ENCODE peak calls at places on chromosomes 4 and X, in nine cellular contexts. One of them, this sample, is unnamed. For H3K4me1 and H3K36me3, the result is how much of the 10 kb centered on the place peaks cover.

GRCh38 chrX:77979870-77980269 is 10.4 kb upstream of the PGAM4 start:
- DNase-seq in uterus: no peak
- DNase-seq in CD8-positive, alpha-beta memory T cell: no peak
- DNase-seq in pancreas: no peak
- DNase-seq in CD4-positive, CD25-positive, alpha-beta regulatory T cell: no peak
- DNase-seq in Panc1: no peak
- DNase-seq in upper lobe of right lung: no peak
- DNase-seq in HepG2: no peak
- DNase-seq in cardiac muscle cell: no peak
- DNase-seq in this sample: no peak

GRCh38 chrX:4764888-4765287 is 1051.4 kb upstream of the PRKX start:
- DNase-seq in CD4-positive, CD25-positive, alpha-beta regulatory T cell: no peak
- DNase-seq in CD8-positive, alpha-beta memory T cell: no peak
- DNase-seq in pancreas: no peak
- DNase-seq in cardiac muscle cell: no peak
- DNase-seq in HepG2: no peak
- DNase-seq in Panc1: no peak
- DNase-seq in uterus: no peak
- DNase-seq in upper lobe of right lung: no peak
- DNase-seq in this sample: no peak

GRCh38 chrX:155094468-155095061 is 23.3 kb downstream of the BRCC3 start:
- DNase-seq in cardiac muscle cell: peak
- DNase-seq in Panc1: no peak
- DNase-seq in CD8-positive, alpha-beta memory T cell: no peak
- DNase-seq in uterus: no peak
- DNase-seq in upper lobe of right lung: no peak
- DNase-seq in CD4-positive, CD25-positive, alpha-beta regulatory T cell: peak
- DNase-seq in HepG2: peak
- DNase-seq in pancreas: no peak
- DNase-seq in this sample: no peak

GRCh38 chr4:107853444-107854325 is 29.0 kb downstream of the SGMS2 start:
- DNase-seq in CD8-positive, alpha-beta memory T cell: no peak
- DNase-seq in uterus: peak
- DNase-seq in upper lobe of right lung: no peak
- DNase-seq in CD4-positive, CD25-positive, alpha-beta regulatory T cell: no peak
- DNase-seq in pancreas: no peak
- DNase-seq in cardiac muscle cell: peak
- DNase-seq in HepG2: no peak
- DNase-seq in Panc1: no peak
- DNase-seq in this sample: no peak

GRCh38 chrX:53723381-53723780 is 36.9 kb upstream of the HUWE1 start:
- DNase-seq in uterus: no peak
- DNase-seq in cardiac muscle cell: no peak
- DNase-seq in CD8-positive, alpha-beta memory T cell: no peak
- DNase-seq in pancreas: no peak
- DNase-seq in upper lobe of right lung: no peak
- DNase-seq in HepG2: no peak
- DNase-seq in CD4-positive, CD25-positive, alpha-beta regulatory T cell: no peak
- DNase-seq in Panc1: no peak
- DNase-seq in this sample: no peak

GRCh38 chr4:139988863-139989765 is 164.9 kb downstream of the MAML3 start:
- DNase-seq in upper lobe of right lung: no peak
- DNase-seq in CD8-positive, alpha-beta memory T cell: no peak
- DNase-seq in uterus: peak
- DNase-seq in Panc1: peak
- DNase-seq in cardiac muscle cell: peak
- DNase-seq in CD4-positive, CD25-positive, alpha-beta regulatory T cell: no peak
- DNase-seq in HepG2: peak
- DNase-seq in pancreas: peak
- DNase-seq in this sample: no peak

GRCh38 chrX:74902806-74903205 is 22.4 kb downstream of the NEXMIF start:
- DNase-seq in cardiac muscle cell: no peak
- DNase-seq in uterus: no peak
- DNase-seq in pancreas: no peak
- DNase-seq in HepG2: no peak
- DNase-seq in CD8-positive, alpha-beta memory T cell: no peak
- DNase-seq in Panc1: no peak
- DNase-seq in CD4-positive, CD25-positive, alpha-beta regulatory T cell: no peak
- DNase-seq in upper lobe of right lung: no peak
- DNase-seq in this sample: no peak

GRCh38 chr4:168993724-168994510 is 16.1 kb downstream of the CBR4 start:
- DNase-seq in cardiac muscle cell: peak
- DNase-seq in CD8-positive, alpha-beta memory T cell: no peak
- DNase-seq in upper lobe of right lung: no peak
- DNase-seq in pancreas: no peak
- DNase-seq in Panc1: no peak
- DNase-seq in HepG2: no peak
- DNase-seq in uterus: peak
- DNase-seq in CD4-positive, CD25-positive, alpha-beta regulatory T cell: no peak
- DNase-seq in this sample: no peak

GRCh38 chrX:71143508-71143907 is 1.1 kb upstream of the NLGN3 start:
- DNase-seq in Panc1: no peak
- DNase-seq in cardiac muscle cell: peak
- DNase-seq in upper lobe of right lung: no peak
- DNase-seq in HepG2: no peak
- DNase-seq in CD4-positive, CD25-positive, alpha-beta regulatory T cell: no peak
- DNase-seq in pancreas: peak
- DNase-seq in CD8-positive, alpha-beta memory T cell: no peak
- DNase-seq in uterus: peak
- DNase-seq in this sample: no peak

GRCh38 chrX:139924069-139924695 is 8.7 kb downstream of the ATP11C start:
- DNase-seq in cardiac muscle cell: peak
- DNase-seq in CD4-positive, CD25-positive, alpha-beta regulatory T cell: no peak
- DNase-seq in CD8-positive, alpha-beta memory T cell: no peak
- DNase-seq in HepG2: no peak
- DNase-seq in Panc1: no peak
- DNase-seq in upper lobe of right lung: no peak
- DNase-seq in uterus: no peak
- DNase-seq in pancreas: no peak
- DNase-seq in this sample: no peak

GRCh38 chrX:117910216-117910615 is 206.4 kb downstream of the KLHL13 start:
- DNase-seq in upper lobe of right lung: no peak
- DNase-seq in CD4-positive, CD25-positive, alpha-beta regulatory T cell: no peak
- DNase-seq in uterus: no peak
- DNase-seq in CD8-positive, alpha-beta memory T cell: no peak
- DNase-seq in Panc1: no peak
- DNase-seq in HepG2: no peak
- DNase-seq in pancreas: no peak
- DNase-seq in cardiac muscle cell: no peak
- DNase-seq in this sample: no peak

GRCh38 chr4:43089730-43090129 is 197.2 kb downstream of the GRXCR1 start:
- DNase-seq in HepG2: no peak
- DNase-seq in upper lobe of right lung: no peak
- DNase-seq in CD8-positive, alpha-beta memory T cell: no peak
- DNase-seq in pancreas: no peak
- DNase-seq in cardiac muscle cell: no peak
- DNase-seq in uterus: no peak
- DNase-seq in Panc1: no peak
- DNase-seq in CD4-positive, CD25-positive, alpha-beta regulatory T cell: no peak
- DNase-seq in this sample: no peak

GRCh38 chr4:8792491-8792890 is 79.1 kb downstream of the HMX1 start:
- DNase-seq in uterus: no peak
- DNase-seq in upper lobe of right lung: no peak
- DNase-seq in cardiac muscle cell: no peak
- DNase-seq in pancreas: no peak
- DNase-seq in Panc1: no peak
- DNase-seq in HepG2: no peak
- DNase-seq in CD4-positive, CD25-positive, alpha-beta regulatory T cell: no peak
- DNase-seq in CD8-positive, alpha-beta memory T cell: no peak
- DNase-seq in this sample: no peak

GRCh38 chr4:24720979-24721378 is 74.4 kb upstream of the SOD3 start:
- DNase-seq in upper lobe of right lung: no peak
- DNase-seq in pancreas: no peak
- DNase-seq in cardiac muscle cell: no peak
- DNase-seq in Panc1: no peak
- DNase-seq in CD4-positive, CD25-positive, alpha-beta regulatory T cell: no peak
- DNase-seq in uterus: no peak
- DNase-seq in CD8-positive, alpha-beta memory T cell: no peak
- DNase-seq in HepG2: no peak
- DNase-seq in this sample: no peak

GRCh38 chr4:81913427-81913878 is 441.7 kb upstream of the RASGEF1B start:
- DNase-seq in HepG2: peak
- DNase-seq in CD4-positive, CD25-positive, alpha-beta regulatory T cell: peak
- DNase-seq in upper lobe of right lung: no peak
- DNase-seq in pancreas: peak
- DNase-seq in cardiac muscle cell: peak
- DNase-seq in CD8-positive, alpha-beta memory T cell: peak
- DNase-seq in Panc1: peak
- DNase-seq in uterus: no peak
- DNase-seq in this sample: peak

GRCh38 chr4:27007507-27007906 is 146.9 kb downstream of the STIM2 start:
- DNase-seq in uterus: no peak
- DNase-seq in CD8-positive, alpha-beta memory T cell: no peak
- DNase-seq in Panc1: no peak
- DNase-seq in CD4-positive, CD25-positive, alpha-beta regulatory T cell: no peak
- DNase-seq in pancreas: no peak
- DNase-seq in cardiac muscle cell: no peak
- DNase-seq in upper lobe of right lung: no peak
- DNase-seq in HepG2: no peak
- DNase-seq in this sample: no peak

GRCh38 chr4:59676389-59676788 is 1523.7 kb upstream of the ADGRL3 start:
- DNase-seq in HepG2: no peak
- DNase-seq in Panc1: no peak
- DNase-seq in CD4-positive, CD25-positive, alpha-beta regulatory T cell: no peak
- DNase-seq in upper lobe of right lung: no peak
- DNase-seq in pancreas: no peak
- DNase-seq in uterus: no peak
- DNase-seq in CD8-positive, alpha-beta memory T cell: no peak
- DNase-seq in cardiac muscle cell: no peak
- DNase-seq in this sample: no peak

GRCh38 chr4:152735302-152735917 is 44.1 kb downstream of the TIGD4 start:
- DNase-seq in CD8-positive, alpha-beta memory T cell: no peak
- DNase-seq in HepG2: no peak
- DNase-seq in pancreas: no peak
- DNase-seq in CD4-positive, CD25-positive, alpha-beta regulatory T cell: peak
- DNase-seq in upper lobe of right lung: no peak
- DNase-seq in cardiac muscle cell: peak
- DNase-seq in Panc1: no peak
- DNase-seq in uterus: no peak
- DNase-seq in this sample: no peak

GRCh38 chr4:52051213-52051614 is at the start of gene SPATA18:
- DNase-seq in Panc1: no peak
- DNase-seq in CD8-positive, alpha-beta memory T cell: no peak
- DNase-seq in upper lobe of right lung: peak
- DNase-seq in cardiac muscle cell: peak
- DNase-seq in CD4-positive, CD25-positive, alpha-beta regulatory T cell: no peak
- DNase-seq in pancreas: peak
- DNase-seq in HepG2: no peak
- DNase-seq in uterus: no peak
- DNase-seq in this sample: peak

GRCh38 chr4:183328832-183329231 is 6.6 kb upstream of the CLDN24 start:
- DNase-seq in CD8-positive, alpha-beta memory T cell: no peak
- DNase-seq in CD4-positive, CD25-positive, alpha-beta regulatory T cell: no peak
- DNase-seq in upper lobe of right lung: no peak
- DNase-seq in HepG2: peak
- DNase-seq in cardiac muscle cell: peak
- DNase-seq in uterus: no peak
- DNase-seq in Panc1: no peak
- DNase-seq in pancreas: no peak
- DNase-seq in this sample: no peak

GRCh38 chrX:151984328-151984727 is 9.9 kb upstream of the GABRE start:
- DNase-seq in HepG2: peak
- DNase-seq in cardiac muscle cell: peak
- DNase-seq in CD8-positive, alpha-beta memory T cell: no peak
- DNase-seq in Panc1: peak
- DNase-seq in CD4-positive, CD25-positive, alpha-beta regulatory T cell: no peak
- DNase-seq in uterus: no peak
- DNase-seq in upper lobe of right lung: no peak
- DNase-seq in pancreas: no peak
- DNase-seq in this sample: no peak

GRCh38 chr4:32219306-32220075 is 1499.3 kb downstream of the PCDH7 start:
- DNase-seq in CD8-positive, alpha-beta memory T cell: no peak
- DNase-seq in Panc1: no peak
- DNase-seq in uterus: no peak
- DNase-seq in cardiac muscle cell: peak
- DNase-seq in pancreas: no peak
- DNase-seq in CD4-positive, CD25-positive, alpha-beta regulatory T cell: no peak
- DNase-seq in upper lobe of right lung: no peak
- DNase-seq in HepG2: no peak
- DNase-seq in this sample: no peak

GRCh38 chr4:184440593-184441358 is 33.6 kb downstream of the IRF2 start:
- DNase-seq in pancreas: no peak
- DNase-seq in CD4-positive, CD25-positive, alpha-beta regulatory T cell: no peak
- DNase-seq in CD8-positive, alpha-beta memory T cell: no peak
- DNase-seq in upper lobe of right lung: no peak
- DNase-seq in Panc1: no peak
- DNase-seq in cardiac muscle cell: no peak
- DNase-seq in HepG2: peak
- DNase-seq in uterus: no peak
- DNase-seq in this sample: no peak
- H3K4me1 ChIP-seq in pancreas: under half
- H3K4me1 ChIP-seq in CD4-positive, CD25-positive, alpha-beta regulatory T cell: under half
- H3K4me1 ChIP-seq in CD8-positive, alpha-beta memory T cell: half or more
- H3K4me1 ChIP-seq in upper lobe of right lung: half or more
- H3K4me1 ChIP-seq in Panc1: under half
- H3K4me1 ChIP-seq in cardiac muscle cell: under half
- H3K4me1 ChIP-seq in HepG2: half or more
- H3K4me1 ChIP-seq in uterus: under half
- H3K4me1 ChIP-seq in this sample: under half

DNA sequence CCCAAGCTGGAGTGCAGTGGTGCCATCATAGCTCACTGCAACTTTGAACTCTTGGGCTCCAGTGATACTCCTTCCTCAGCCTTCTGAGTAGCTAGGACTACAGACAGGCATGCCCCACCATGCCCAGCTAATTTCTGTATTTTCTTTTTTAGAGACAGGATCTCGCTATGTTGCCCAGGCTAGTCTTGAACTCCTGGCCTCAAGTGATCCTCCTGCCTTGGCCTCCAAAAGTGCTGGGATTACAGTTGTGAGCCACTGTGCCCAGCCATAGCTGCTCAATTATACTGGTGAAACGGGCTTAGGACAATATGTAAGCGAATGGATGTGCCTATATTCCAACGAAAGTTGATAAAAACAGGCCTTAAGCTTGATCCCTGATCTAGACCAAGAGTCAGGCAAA is 13.1 kb downstream of the CASP3 start:
- DNase-seq in pancreas: no peak
- DNase-seq in CD4-positive, CD25-positive, alpha-beta regulatory T cell: no peak
- DNase-seq in upper lobe of right lung: no peak
- DNase-seq in CD8-positive, alpha-beta memory T cell: no peak
- DNase-seq in HepG2: no peak
- DNase-seq in uterus: no peak
- DNase-seq in cardiac muscle cell: no peak
- DNase-seq in Panc1: no peak
- DNase-seq in this sample: no peak
- H3K36me3 ChIP-seq in pancreas: under half
- H3K36me3 ChIP-seq in CD4-positive, CD25-positive, alpha-beta regulatory T cell: half or more
- H3K36me3 ChIP-seq in upper lobe of right lung: half or more
- H3K36me3 ChIP-seq in CD8-positive, alpha-beta memory T cell: under half
- H3K36me3 ChIP-seq in HepG2: under half
- H3K36me3 ChIP-seq in uterus: under half
- H3K36me3 ChIP-seq in cardiac muscle cell: under half
- H3K36me3 ChIP-seq in Panc1: under half
- H3K36me3 ChIP-seq in this sample: under half

GRCh38 chrX:34382416-34382815 is 250.3 kb upstream of the FAM47A start:
- DNase-seq in Panc1: no peak
- DNase-seq in upper lobe of right lung: no peak
- DNase-seq in uterus: no peak
- DNase-seq in CD4-positive, CD25-positive, alpha-beta regulatory T cell: no peak
- DNase-seq in pancreas: no peak
- DNase-seq in HepG2: no peak
- DNase-seq in cardiac muscle cell: peak
- DNase-seq in CD8-positive, alpha-beta memory T cell: no peak
- DNase-seq in this sample: no peak
- H3K27ac ChIP-seq in Panc1: no peak
- H3K27ac ChIP-seq in upper lobe of right lung: no peak
- H3K27ac ChIP-seq in uterus: no peak
- H3K27ac ChIP-seq in CD4-positive, CD25-positive, alpha-beta regulatory T cell: no peak
- H3K27ac ChIP-seq in pancreas: no peak
- H3K27ac ChIP-seq in HepG2: no peak
- H3K27ac ChIP-seq in cardiac muscle cell: no peak
- H3K27ac ChIP-seq in CD8-positive, alpha-beta memory T cell: no peak
- H3K27ac ChIP-seq in this sample: no peak

GRCh38 chr4:101028886-101029285 is 318.4 kb downstream of the PPP3CA start:
- DNase-seq in cardiac muscle cell: no peak
- DNase-seq in CD8-positive, alpha-beta memory T cell: no peak
- DNase-seq in Panc1: no peak
- DNase-seq in pancreas: no peak
- DNase-seq in uterus: no peak
- DNase-seq in HepG2: no peak
- DNase-seq in CD4-positive, CD25-positive, alpha-beta regulatory T cell: no peak
- DNase-seq in upper lobe of right lung: no peak
- DNase-seq in this sample: no peak
- H3K4me1 ChIP-seq in cardiac muscle cell: under half
- H3K4me1 ChIP-seq in CD8-positive, alpha-beta memory T cell: under half
- H3K4me1 ChIP-seq in Panc1: under half
- H3K4me1 ChIP-seq in pancreas: under half
- H3K4me1 ChIP-seq in uterus: under half
- H3K4me1 ChIP-seq in HepG2: under half
- H3K4me1 ChIP-seq in CD4-positive, CD25-positive, alpha-beta regulatory T cell: under half
- H3K4me1 ChIP-seq in upper lobe of right lung: under half
- H3K4me1 ChIP-seq in this sample: under half

This sample was measured in left lung.